ENCODE peak calls at places on chromosomes 2 and 18, in eight cellular contexts. One of them, this sample, is unnamed.

GRCh38 chr18:2547477-2548087 is 23.7 kb downstream of the METTL4 start:
- DNase-seq in fibroblast of pulmonary artery: peak; percentile 85
- DNase-seq in epithelial cell of proximal tubule: no peak
- DNase-seq in gastrocnemius medialis: no peak
- DNase-seq in HFF-Myc: peak; percentile 30
- DNase-seq in transverse colon: no peak
- DNase-seq in H1: no peak
- DNase-seq in lung: no peak
- DNase-seq in this sample: no peak

GRCh38 chr2:226977775-226978190 is 141.9 kb downstream of the RHBDD1 start:
- DNase-seq in fibroblast of pulmonary artery: peak; percentile 44
- DNase-seq in epithelial cell of proximal tubule: no peak
- DNase-seq in gastrocnemius medialis: no peak
- DNase-seq in HFF-Myc: peak; percentile 93
- DNase-seq in transverse colon: no peak
- DNase-seq in H1: no peak
- DNase-seq in lung: no peak
- DNase-seq in this sample: no peak

GRCh38 chr2:175461839-175462238 is 280.3 kb upstream of the ATP5MC3 start:
- DNase-seq in fibroblast of pulmonary artery: no peak
- DNase-seq in epithelial cell of proximal tubule: no peak
- DNase-seq in gastrocnemius medialis: no peak
- DNase-seq in HFF-Myc: no peak
- DNase-seq in transverse colon: no peak
- DNase-seq in H1: no peak
- DNase-seq in lung: no peak
- DNase-seq in this sample: no peak

GRCh38 chr18:79200546-79201268 is 131.5 kb downstream of the ATP9B start:
- DNase-seq in fibroblast of pulmonary artery: peak; percentile 22
- DNase-seq in epithelial cell of proximal tubule: no peak
- DNase-seq in gastrocnemius medialis: peak; percentile 71
- DNase-seq in HFF-Myc: no peak
- DNase-seq in transverse colon: peak; percentile 23
- DNase-seq in H1: peak; percentile 39
- DNase-seq in lung: peak; percentile 54
- DNase-seq in this sample: no peak

GRCh38 chr2:231174211-231174651 is 24.2 kb upstream of the ARMC9 start:
- DNase-seq in fibroblast of pulmonary artery: no peak
- DNase-seq in epithelial cell of proximal tubule: no peak
- DNase-seq in gastrocnemius medialis: no peak
- DNase-seq in HFF-Myc: no peak
- DNase-seq in transverse colon: no peak
- DNase-seq in H1: no peak
- DNase-seq in lung: no peak
- DNase-seq in this sample: no peak

GRCh38 chr2:190136259-190136658 is 73.7 kb upstream of the MSTN start:
- DNase-seq in fibroblast of pulmonary artery: no peak
- DNase-seq in epithelial cell of proximal tubule: no peak
- DNase-seq in gastrocnemius medialis: no peak
- DNase-seq in HFF-Myc: no peak
- DNase-seq in transverse colon: peak; percentile 23
- DNase-seq in H1: no peak
- DNase-seq in lung: no peak
- DNase-seq in this sample: no peak

GRCh38 chr2:144596074-144596871 is 76.4 kb upstream of the ZEB2 start:
- DNase-seq in fibroblast of pulmonary artery: peak; percentile 69
- DNase-seq in epithelial cell of proximal tubule: no peak
- DNase-seq in gastrocnemius medialis: no peak
- DNase-seq in HFF-Myc: no peak
- DNase-seq in transverse colon: no peak
- DNase-seq in H1: no peak
- DNase-seq in lung: no peak
- DNase-seq in this sample: no peak

GRCh38 chr2:135245055-135245454 is 193.0 kb downstream of the RAB3GAP1 start:
- DNase-seq in fibroblast of pulmonary artery: peak; percentile 47
- DNase-seq in epithelial cell of proximal tubule: peak; percentile 12
- DNase-seq in gastrocnemius medialis: no peak
- DNase-seq in HFF-Myc: no peak
- DNase-seq in transverse colon: no peak
- DNase-seq in H1: no peak
- DNase-seq in lung: no peak
- DNase-seq in this sample: no peak

GRCh38 chr18:160831-161570 is 2.6 kb downstream of the USP14 start:
- DNase-seq in fibroblast of pulmonary artery: no peak
- DNase-seq in epithelial cell of proximal tubule: no peak
- DNase-seq in gastrocnemius medialis: no peak
- DNase-seq in HFF-Myc: no peak
- DNase-seq in transverse colon: no peak
- DNase-seq in H1: no peak
- DNase-seq in lung: no peak
- DNase-seq in this sample: no peak

GRCh38 chr2:10814142-10814541 is 1.6 kb upstream of the PDIA6 start:
- DNase-seq in fibroblast of pulmonary artery: no peak
- DNase-seq in epithelial cell of proximal tubule: no peak
- DNase-seq in gastrocnemius medialis: no peak
- DNase-seq in HFF-Myc: no peak
- DNase-seq in transverse colon: no peak
- DNase-seq in H1: no peak
- DNase-seq in lung: no peak
- DNase-seq in this sample: no peak

GRCh38 chr2:10813085-10813748 is 632 bp upstream of the PDIA6 start:
- DNase-seq in fibroblast of pulmonary artery: no peak
- DNase-seq in epithelial cell of proximal tubule: no peak
- DNase-seq in gastrocnemius medialis: no peak
- DNase-seq in HFF-Myc: no peak
- DNase-seq in transverse colon: no peak
- DNase-seq in H1: no peak
- DNase-seq in lung: no peak
- DNase-seq in this sample: no peak

GRCh38 chr2:10810175-10811161 is 2.1 kb downstream of the PDIA6 start:
- DNase-seq in fibroblast of pulmonary artery: peak; percentile 36
- DNase-seq in epithelial cell of proximal tubule: no peak
- DNase-seq in gastrocnemius medialis: no peak
- DNase-seq in HFF-Myc: no peak
- DNase-seq in transverse colon: no peak
- DNase-seq in H1: no peak
- DNase-seq in lung: no peak
- DNase-seq in this sample: no peak

GRCh38 chr2:10812362-10813084 is at the start of gene PDIA6:
- DNase-seq in fibroblast of pulmonary artery: peak; percentile 97
- DNase-seq in epithelial cell of proximal tubule: no peak
- DNase-seq in gastrocnemius medialis: peak; percentile 96
- DNase-seq in HFF-Myc: peak; percentile 83
- DNase-seq in transverse colon: peak; percentile 98
- DNase-seq in H1: peak; percentile 82
- DNase-seq in lung: peak; percentile 97
- DNase-seq in this sample: peak; percentile 82

GRCh38 chr2:10811552-10811951 is 1.0 kb downstream of the PDIA6 start:
- DNase-seq in fibroblast of pulmonary artery: no peak
- DNase-seq in epithelial cell of proximal tubule: no peak
- DNase-seq in gastrocnemius medialis: no peak
- DNase-seq in HFF-Myc: no peak
- DNase-seq in transverse colon: no peak
- DNase-seq in H1: no peak
- DNase-seq in lung: no peak
- DNase-seq in this sample: no peak
- H3K4me3 ChIP-seq in fibroblast of pulmonary artery: peak overlapping the region; percentile 75
- H3K4me3 ChIP-seq in epithelial cell of proximal tubule: peak overlapping the region; percentile 70
- H3K4me3 ChIP-seq in gastrocnemius medialis: peak overlapping the region; percentile 64
- H3K4me3 ChIP-seq in HFF-Myc: peak overlapping the region; percentile 89
- H3K4me3 ChIP-seq in transverse colon: peak overlapping the region; percentile 85
- H3K4me3 ChIP-seq in H1: peak overlapping the region; percentile 56
- H3K4me3 ChIP-seq in lung: peak overlapping the region; percentile 71
- H3K4me3 ChIP-seq in this sample: peak overlapping the region; percentile 72

GRCh38 chr2:20137131-20137571 is 85.7 kb upstream of the LAPTM4A start:
- DNase-seq in fibroblast of pulmonary artery: no peak
- DNase-seq in epithelial cell of proximal tubule: no peak
- DNase-seq in gastrocnemius medialis: no peak
- DNase-seq in HFF-Myc: no peak
- DNase-seq in transverse colon: no peak
- DNase-seq in H1: no peak
- DNase-seq in lung: no peak
- DNase-seq in this sample: no peak

GRCh38 chr2:20137884-20138283 is 86.5 kb upstream of the LAPTM4A start:
- DNase-seq in fibroblast of pulmonary artery: no peak
- DNase-seq in epithelial cell of proximal tubule: no peak
- DNase-seq in gastrocnemius medialis: no peak
- DNase-seq in HFF-Myc: no peak
- DNase-seq in transverse colon: no peak
- DNase-seq in H1: no peak
- DNase-seq in lung: no peak
- DNase-seq in this sample: no peak

GRCh38 chr2:20132990-20133535 is 81.6 kb upstream of the LAPTM4A start:
- DNase-seq in fibroblast of pulmonary artery: no peak
- DNase-seq in epithelial cell of proximal tubule: no peak
- DNase-seq in gastrocnemius medialis: no peak
- DNase-seq in HFF-Myc: no peak
- DNase-seq in transverse colon: no peak
- DNase-seq in H1: no peak
- DNase-seq in lung: no peak
- DNase-seq in this sample: no peak

GRCh38 chr2:20136149-20136548 is 84.7 kb upstream of the LAPTM4A start:
- DNase-seq in fibroblast of pulmonary artery: no peak
- DNase-seq in epithelial cell of proximal tubule: no peak
- DNase-seq in gastrocnemius medialis: no peak
- DNase-seq in HFF-Myc: no peak
- DNase-seq in transverse colon: no peak
- DNase-seq in H1: no peak
- DNase-seq in lung: no peak
- DNase-seq in this sample: no peak

DNA sequence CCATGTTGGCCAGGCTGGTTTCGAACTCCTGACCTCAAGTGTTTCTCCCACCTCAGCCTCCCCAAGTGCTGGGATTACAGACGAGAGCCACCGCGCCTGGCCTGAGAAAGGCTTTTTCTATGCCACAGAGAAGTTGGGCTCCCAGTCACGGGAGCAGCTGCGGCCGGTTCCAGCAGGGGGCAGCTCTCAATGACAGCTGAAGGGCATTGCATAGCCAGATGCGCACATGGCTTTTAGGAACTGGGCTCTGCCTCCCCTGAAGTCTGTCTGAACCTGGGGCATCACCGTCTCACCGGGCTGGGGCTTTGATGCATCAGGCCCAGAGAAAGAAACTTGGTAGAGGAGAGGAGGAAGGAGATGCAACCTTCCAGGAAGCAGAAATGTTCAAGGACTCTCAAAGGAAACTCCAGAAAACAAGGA is 84.2 kb upstream of the LAPTM4A start:
- DNase-seq in fibroblast of pulmonary artery: peak; percentile 70
- DNase-seq in epithelial cell of proximal tubule: no peak
- DNase-seq in gastrocnemius medialis: no peak
- DNase-seq in HFF-Myc: no peak
- DNase-seq in transverse colon: peak; percentile 78
- DNase-seq in H1: peak; percentile 63
- DNase-seq in lung: peak; percentile 72
- DNase-seq in this sample: no peak
- TF ChIP-seq CTCF in fibroblast of pulmonary artery: peak; percentile 86
- TF ChIP-seq CTCF in epithelial cell of proximal tubule: peak; percentile 77
- TF ChIP-seq CTCF in gastrocnemius medialis: peak; percentile 16
- TF ChIP-seq CTCF in HFF-Myc: peak; percentile 88
- TF ChIP-seq CTCF in transverse colon: peak; percentile 63
- TF ChIP-seq CTCF in H1: peak; percentile 84
- TF ChIP-seq CTCF in lung: peak; percentile 59
- TF ChIP-seq CTCF in this sample: peak; percentile 92

GRCh38 chr18:61887838-61888237 is 5.0 kb downstream of the RNF152 start:
- DNase-seq in fibroblast of pulmonary artery: no peak
- DNase-seq in epithelial cell of proximal tubule: no peak
- DNase-seq in gastrocnemius medialis: no peak
- DNase-seq in HFF-Myc: no peak
- DNase-seq in transverse colon: no peak
- DNase-seq in H1: no peak
- DNase-seq in lung: no peak
- DNase-seq in this sample: no peak

GRCh38 chr18:61890344-61890743 is 2.5 kb downstream of the RNF152 start:
- DNase-seq in fibroblast of pulmonary artery: no peak
- DNase-seq in epithelial cell of proximal tubule: no peak
- DNase-seq in gastrocnemius medialis: no peak
- DNase-seq in HFF-Myc: no peak
- DNase-seq in transverse colon: no peak
- DNase-seq in H1: no peak
- DNase-seq in lung: no peak
- DNase-seq in this sample: no peak

GRCh38 chr18:61891271-61891670 is 1.5 kb downstream of the RNF152 start:
- DNase-seq in fibroblast of pulmonary artery: no peak
- DNase-seq in epithelial cell of proximal tubule: no peak
- DNase-seq in gastrocnemius medialis: no peak
- DNase-seq in HFF-Myc: no peak
- DNase-seq in transverse colon: no peak
- DNase-seq in H1: no peak
- DNase-seq in lung: no peak
- DNase-seq in this sample: no peak

GRCh38 chr18:61888622-61889021 is 4.2 kb downstream of the RNF152 start:
- DNase-seq in fibroblast of pulmonary artery: no peak
- DNase-seq in epithelial cell of proximal tubule: no peak
- DNase-seq in gastrocnemius medialis: no peak
- DNase-seq in HFF-Myc: no peak
- DNase-seq in transverse colon: no peak
- DNase-seq in H1: no peak
- DNase-seq in lung: no peak
- DNase-seq in this sample: no peak

GRCh38 chr18:61889541-61889940 is 3.3 kb downstream of the RNF152 start:
- DNase-seq in fibroblast of pulmonary artery: no peak
- DNase-seq in epithelial cell of proximal tubule: no peak
- DNase-seq in gastrocnemius medialis: no peak
- DNase-seq in HFF-Myc: no peak
- DNase-seq in transverse colon: no peak
- DNase-seq in H1: no peak
- DNase-seq in lung: no peak
- DNase-seq in this sample: no peak
- H3K4me3 ChIP-seq in fibroblast of pulmonary artery: no peak overlapping the region
- H3K4me3 ChIP-seq in epithelial cell of proximal tubule: no peak overlapping the region
- H3K4me3 ChIP-seq in gastrocnemius medialis: no peak overlapping the region
- H3K4me3 ChIP-seq in HFF-Myc: no peak overlapping the region
- H3K4me3 ChIP-seq in transverse colon: no peak overlapping the region
- H3K4me3 ChIP-seq in H1: no peak overlapping the region
- H3K4me3 ChIP-seq in lung: no peak overlapping the region
- H3K4me3 ChIP-seq in this sample: no peak overlapping the region

DNA sequence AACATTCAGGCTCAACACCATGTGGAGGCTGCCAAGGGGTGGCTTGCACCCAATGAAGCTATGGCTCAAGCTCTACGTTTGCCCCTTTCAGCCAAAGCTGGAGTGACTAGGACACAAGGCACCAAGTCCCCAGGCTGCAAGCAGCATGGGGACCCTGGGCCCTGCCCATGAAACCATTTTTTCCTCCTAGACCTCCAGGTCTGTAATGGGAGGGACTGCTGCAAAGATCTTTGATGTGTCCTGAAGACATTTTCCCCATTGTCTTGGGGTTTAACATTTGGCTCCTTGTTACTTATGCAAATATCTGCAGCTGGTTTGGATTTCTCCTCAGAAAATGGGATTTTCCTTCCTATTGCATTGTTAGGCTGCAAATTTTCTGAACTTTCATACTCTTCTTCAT is 51.0 kb downstream of the PDE1A start:
- DNase-seq in fibroblast of pulmonary artery: no peak
- DNase-seq in epithelial cell of proximal tubule: no peak
- DNase-seq in gastrocnemius medialis: no peak
- DNase-seq in HFF-Myc: no peak
- DNase-seq in transverse colon: no peak
- DNase-seq in H1: no peak
- DNase-seq in lung: no peak
- DNase-seq in this sample: no peak
- TF ChIP-seq CTCF in fibroblast of pulmonary artery: no peak
- TF ChIP-seq CTCF in epithelial cell of proximal tubule: no peak
- TF ChIP-seq CTCF in gastrocnemius medialis: no peak
- TF ChIP-seq CTCF in HFF-Myc: no peak
- TF ChIP-seq CTCF in transverse colon: no peak
- TF ChIP-seq CTCF in H1: no peak
- TF ChIP-seq CTCF in lung: no peak
- TF ChIP-seq CTCF in this sample: no peak

This sample was measured in AG09309.